ENCODE peak calls at places on chromosomes 13 and 19, in six cellular contexts. F is breast epithelium, I is mesothelial cell of epicardium, D is fibroblast of lung, B is DND-41, A is H1. E is an unnamed sample.

GRCh38 chr13:108915095-108915633 is 285.8 kb downstream of the MYO16 start:
- DNase-seq in F (no peak), I (no peak), D (peak), B (no peak), A (no peak), E (no peak)

GRCh38 chr13:41427700-41428099 is 29.6 kb upstream of the RGCC start:
- DNase-seq in F (no peak), I (no peak), D (no peak), B (no peak), A (no peak), E (no peak)

GRCh38 chr19:51116736-51117135 is 8.0 kb upstream of the SIGLEC9 start:
- DNase-seq in F (no peak), I (no peak), D (no peak), B (no peak), A (no peak), E (no peak)

GRCh38 chr19:39398297-39398864 is 7.2 kb downstream of the MED29 start:
- DNase-seq in F (no peak), I (no peak), D (peak), B (no peak), A (no peak), E (no peak)

GRCh38 chr13:83450586-83450985 is 431.7 kb downstream of the SLITRK1 start:
- DNase-seq in F (no peak), I (no peak), D (no peak), B (no peak), A (no peak), E (no peak)

GRCh38 chr13:32903720-32904119 is 112.5 kb upstream of the KL start:
- DNase-seq in F (no peak), I (no peak), D (no peak), B (no peak), A (no peak), E (no peak)

GRCh38 chr19:4774136-4774535 is 17.4 kb upstream of the FEM1A start:
- DNase-seq in F (no peak), I (no peak), D (no peak), B (no peak), A (no peak), E (no peak)

GRCh38 chr19:7970716-7971448 is 27.4 kb upstream of the TIMM44 start:
- DNase-seq in F (no peak), I (peak), D (peak), B (peak), A (peak), E (peak)

GRCh38 chr13:29535663-29536655 is 59.5 kb downstream of the SLC7A1 start:
- DNase-seq in F (no peak), I (no peak), D (no peak), B (no peak), A (no peak), E (no peak)

GRCh38 chr13:44930280-44930679 is 59.0 kb downstream of the NUFIP1 start:
- DNase-seq in F (no peak), I (no peak), D (no peak), B (no peak), A (no peak), E (no peak)

GRCh38 chr13:24039621-24040475 is 120.7 kb upstream of the SPATA13 start:
- DNase-seq in F (no peak), I (no peak), D (no peak), B (no peak), A (no peak), E (no peak)

GRCh38 chr13:30398601-30399072 is 23.7 kb upstream of the UBE2L5 start:
- DNase-seq in F (no peak), I (no peak), D (no peak), B (no peak), A (no peak), E (no peak)

GRCh38 chr13:19153782-19154450 is 27.7 kb downstream of the TUBA3C start:
- DNase-seq in F (no peak), I (no peak), D (no peak), B (no peak), A (no peak), E (no peak)
- TF ChIP-seq CTCF in F (no peak), I (no peak), D (no peak), B (peak), A (no peak), E (no peak)

DNA sequence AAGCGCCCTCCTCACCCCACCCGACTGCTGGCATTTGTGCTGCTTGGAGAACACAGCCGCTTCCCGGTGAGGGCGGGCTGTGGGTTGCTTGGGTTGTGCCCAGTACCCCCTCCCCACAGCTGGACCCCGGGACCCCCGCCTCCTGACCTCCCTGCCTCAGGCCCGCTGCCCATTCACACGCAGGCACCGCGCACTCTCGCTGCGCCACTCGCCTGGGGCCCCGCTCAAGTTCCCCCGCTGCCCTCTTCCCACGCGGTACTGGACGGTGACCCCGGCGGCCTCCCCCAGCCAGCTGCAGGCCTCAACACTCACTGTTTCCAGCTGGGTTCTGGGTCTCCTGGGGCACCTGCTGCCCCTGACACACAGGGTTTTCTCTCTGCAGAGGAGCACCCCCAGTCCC is 16.4 kb downstream of the PLEKHJ1 start:
- DNase-seq in F (no peak), I (no peak), D (no peak), B (no peak), A (no peak), E (no peak)
- TF ChIP-seq CTCF in F (no peak), I (no peak), D (no peak), B (no peak), A (no peak), E (no peak)

GRCh38 chr19:6271251-6271650 is 8.5 kb downstream of the MLLT1 start:
- DNase-seq in F (no peak), I (no peak), D (peak), B (no peak), A (no peak), E (no peak)
- TF ChIP-seq CTCF in F (no peak), I (no peak), D (peak), B (peak), A (peak), E (no peak)

DNA sequence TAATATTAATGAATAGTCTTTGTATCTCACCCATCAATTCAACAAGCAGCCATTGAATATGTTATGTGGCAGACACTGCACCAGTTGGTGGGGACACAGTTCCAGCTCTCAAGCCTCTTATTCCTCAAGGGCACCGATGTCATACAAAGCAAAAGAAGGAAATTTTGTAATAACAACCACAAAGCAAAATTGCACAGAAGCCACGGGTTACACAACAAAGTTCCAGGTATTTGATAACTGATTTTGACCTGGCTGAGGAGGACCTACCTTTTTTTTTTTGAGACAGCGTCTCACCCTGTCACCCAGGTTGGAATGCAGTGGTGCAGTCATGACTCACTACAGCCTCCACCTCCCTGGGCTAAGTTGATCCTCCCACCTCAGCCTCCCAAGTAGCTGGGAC is 266.7 kb downstream of the FOXO1 start:
- DNase-seq in F (no peak), I (no peak), D (no peak), B (no peak), A (no peak), E (no peak)
- TF ChIP-seq CTCF in F (no peak), I (no peak), D (no peak), B (no peak), A (no peak), E (no peak)

DNA sequence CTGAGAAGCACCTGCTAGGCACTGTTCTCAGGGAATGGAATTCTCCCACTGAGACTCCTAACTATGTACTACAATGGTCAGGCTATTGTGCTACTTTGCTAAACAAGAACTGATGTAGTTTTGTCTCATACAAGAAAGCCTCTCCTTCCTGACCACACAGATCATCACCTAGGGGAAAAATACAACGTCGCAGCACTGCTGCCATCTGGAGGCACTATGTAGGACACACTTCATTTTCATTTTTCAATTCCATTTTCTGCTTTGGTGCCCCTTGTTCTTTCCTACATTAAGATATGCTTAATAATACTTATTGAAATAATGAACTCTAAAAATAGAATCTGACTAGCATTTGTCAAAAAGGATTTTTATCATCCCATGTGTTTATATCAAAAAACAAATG is 21.1 kb downstream of the PROSER1 start:
- DNase-seq in F (no peak), I (no peak), D (peak), B (peak), A (no peak), E (no peak)
- TF ChIP-seq CTCF in F (peak), I (peak), D (peak), B (peak), A (peak), E (peak)

GRCh38 chr19:42683917-42684513 is 56.3 kb downstream of the PSG3 start:
- DNase-seq in F (no peak), I (no peak), D (peak), B (peak), A (no peak), E (no peak)
- TF ChIP-seq CTCF in F (no peak), I (peak), D (peak), B (peak), A (no peak), E (peak)

DNA sequence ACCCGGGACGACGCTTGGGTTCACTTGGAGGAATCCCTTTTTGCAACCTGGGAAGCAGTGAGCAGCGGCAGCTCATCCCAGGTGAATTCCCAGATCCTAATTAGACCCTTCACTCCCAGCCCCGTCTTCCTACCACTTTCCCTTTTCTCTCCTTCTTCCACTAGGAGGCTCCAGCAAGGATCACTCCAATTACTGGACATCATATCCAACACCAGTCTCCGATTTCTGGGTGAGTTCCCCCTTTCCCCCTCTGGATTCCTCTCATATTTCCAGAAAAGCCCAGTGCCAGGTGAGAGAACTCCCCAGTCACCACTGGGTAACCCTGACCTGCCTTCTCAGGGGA is 17.1 kb upstream of the ZSCAN4 start:
- DNase-seq in F (no peak), I (no peak), D (no peak), B (no peak), A (no peak), E (no peak)
- TF ChIP-seq CTCF in F (no peak), I (no peak), D (no peak), B (no peak), A (no peak), E (no peak)